ENCODE peak calls at places on chromosomes 2 and 18, in eight cellular contexts. F is transverse colon, S is GM23338, M is prostate gland, P is GM12892, Q is breast epithelium, E is upper lobe of left lung, L is K562. Y is an unnamed sample.

GRCh38 chr2:44543773-44544725 is 182.3 kb downstream of the CAMKMT start:
- DNase-seq in M (no peak), S (peak; percentile 87), F (no peak), L (no peak), P (no peak), Q (no peak), E (no peak), Y (peak; percentile 45)

GRCh38 chr18:7980661-7981060 is 413.5 kb downstream of the PTPRM start:
- DNase-seq in P (no peak), E (no peak), M (no peak), L (no peak), Q (no peak), S (no peak), F (no peak), Y (no peak)

GRCh38 chr2:211611621-211612020 is 927.0 kb downstream of the ERBB4 start:
- DNase-seq in M (no peak), Q (no peak), S (no peak), E (no peak), P (no peak), F (no peak), L (no peak), Y (no peak)

GRCh38 chr2:151657667-151658076 is 76.6 kb downstream of the NEB start:
- DNase-seq in P (no peak), Q (no peak), L (peak; percentile 16), E (no peak), F (no peak), S (no peak), M (no peak), Y (no peak)

GRCh38 chr2:241897231-241897916 is 27.8 kb downstream of the RTP5 start:
- DNase-seq in Q (peak; percentile 19), E (peak; percentile 49), S (no peak), P (peak; percentile 4), L (no peak), F (no peak), M (no peak), Y (no peak)

GRCh38 chr2:175166216-175166824 is 1.7 kb downstream of the ATF2 start:
- DNase-seq in E (no peak), F (no peak), S (no peak), Q (no peak), L (no peak), P (no peak), M (no peak), Y (no peak)

GRCh38 chr2:142944721-142945120 is 67.3 kb downstream of the KYNU start:
- DNase-seq in S (no peak), Q (no peak), P (no peak), L (no peak), F (no peak), M (no peak), E (no peak), Y (no peak)

GRCh38 chr2:140863713-140864112 is 1267.1 kb downstream of the LRP1B start:
- DNase-seq in Q (no peak), L (peak; percentile 32), M (no peak), F (no peak), E (no peak), P (no peak), S (peak; percentile 76), Y (peak; percentile 72)

GRCh38 chr2:156483741-156484173 is 47.6 kb downstream of the GPD2 start:
- DNase-seq in Q (no peak), P (no peak), M (peak; percentile 26), E (no peak), S (no peak), F (no peak), L (no peak), Y (no peak)

GRCh38 chr2:113799375-113799774 is 42.9 kb upstream of the SLC35F5 start:
- DNase-seq in S (no peak), F (no peak), Q (no peak), M (no peak), P (no peak), L (no peak), E (no peak), Y (no peak)

GRCh38 chr2:150677561-150677960 is 190.1 kb upstream of the RND3 start:
- DNase-seq in Q (no peak), M (no peak), P (no peak), F (no peak), L (no peak), E (no peak), S (peak; percentile 27), Y (no peak)

GRCh38 chr2:2014251-2014761 is 270.0 kb upstream of the PXDN start:
- DNase-seq in M (no peak), P (no peak), Q (no peak), S (no peak), L (no peak), E (no peak), F (no peak), Y (no peak)

GRCh38 chr2:70703900-70704549 is 64.0 kb downstream of the ADD2 start:
- DNase-seq in M (no peak), L (peak; percentile 68), P (no peak), F (no peak), Q (no peak), S (no peak), E (no peak), Y (no peak)

GRCh38 chr2:263774-264492 is at the start of gene SH3YL1:
- DNase-seq in P (peak; percentile 34), F (peak; percentile 88), M (peak; percentile 88), E (peak; percentile 95), Q (peak; percentile 79), S (peak; percentile 65), L (no peak), Y (no peak)

GRCh38 chr2:138742446-138743057 is 37.6 kb downstream of the NXPH2 start:
- DNase-seq in E (no peak), L (no peak), P (no peak), S (no peak), M (no peak), Q (no peak), F (no peak), Y (no peak)

GRCh38 chr18:48800479-48800876 is 150.3 kb downstream of the SMAD7 start:
- DNase-seq in F (peak; percentile 4), S (no peak), M (no peak), P (no peak), L (no peak), Q (peak; percentile 35), E (no peak), Y (no peak)

GRCh38 chr2:239230318-239231052 is 170.3 kb downstream of the HDAC4 start:
- DNase-seq in E (peak; percentile 83), Q (peak; percentile 72), M (no peak), S (no peak), P (no peak), L (no peak), F (no peak), Y (no peak)

GRCh38 chr2:197846789-197847188 is 42.4 kb downstream of the PLCL1 start:
- DNase-seq in Q (no peak), F (no peak), M (no peak), L (no peak), E (no peak), P (no peak), S (no peak), Y (no peak)

GRCh38 chr2:116809074-116809473 is 1005.4 kb upstream of the DDX18 start:
- DNase-seq in M (no peak), F (no peak), P (no peak), E (no peak), S (no peak), Q (no peak), L (no peak), Y (no peak)

DNA sequence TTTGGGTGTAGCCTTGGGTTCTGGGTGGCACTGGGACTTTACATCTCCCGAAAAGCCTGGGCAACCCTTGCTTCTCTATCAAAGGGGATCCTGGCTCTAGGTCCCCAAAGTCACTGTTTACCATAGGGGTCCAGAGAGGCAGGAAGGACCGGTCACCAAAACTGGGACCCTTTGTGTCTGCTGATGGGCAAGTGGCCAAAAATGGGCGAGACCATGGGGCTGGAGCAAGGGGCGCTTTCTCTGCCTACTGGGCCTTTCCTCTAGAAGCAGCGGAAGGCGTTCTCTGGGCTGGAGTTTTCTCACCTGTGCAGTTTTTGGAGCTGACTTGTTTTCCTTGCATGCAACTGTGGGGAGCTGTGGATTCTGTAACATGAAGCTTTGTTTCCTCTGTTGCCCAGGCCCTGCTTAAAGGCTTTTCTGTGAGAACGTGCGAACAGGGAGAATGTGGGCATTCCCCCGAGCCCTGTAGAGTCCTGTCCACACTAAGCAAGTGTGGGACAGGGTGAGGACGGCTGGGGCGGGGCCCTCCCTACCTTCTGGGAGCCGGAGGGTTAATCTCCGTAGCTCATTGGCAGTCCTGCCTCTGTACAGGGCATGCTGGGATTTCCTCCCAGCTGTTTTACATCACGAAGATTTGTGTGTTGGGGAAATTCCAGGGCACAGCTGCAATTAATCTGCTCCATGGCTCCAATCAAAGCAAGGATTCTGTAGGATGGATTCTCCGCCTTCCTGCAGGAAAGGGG is 50.2 kb downstream of the TGOLN2 start:
- DNase-seq in M (peak; percentile 26), Q (no peak), S (peak; percentile 47), E (no peak), L (no peak), P (no peak), F (no peak), Y (peak; percentile 65)
- TF ChIP-seq POLR2AphosphoS5 in M (peak; percentile 16), Q (no peak), S (no peak), E (peak; percentile 51), L (no peak), P (no peak), F (peak; percentile 79), Y (no peak)

GRCh38 chr2:86193901-86194567 is 1.2 kb downstream of the IMMT start:
- DNase-seq in L (peak; percentile 64), F (no peak), M (no peak), S (peak; percentile 28), E (no peak), Q (no peak), P (no peak), Y (no peak)
- TF ChIP-seq POLR2AphosphoS5 in L (no peak), F (no peak), M (no peak), S (no peak), E (no peak), Q (no peak), P (no peak), Y (no peak)

GRCh38 chr2:182422864-182423263 is 4.0 kb downstream of the PDE1A start:
- DNase-seq in L (no peak), P (no peak), E (no peak), M (no peak), Q (no peak), F (no peak), S (no peak), Y (no peak)
- TF ChIP-seq POLR2AphosphoS5 in L (no peak), P (no peak), E (no peak), M (no peak), Q (no peak), F (peak; percentile 28), S (no peak), Y (no peak)

DNA sequence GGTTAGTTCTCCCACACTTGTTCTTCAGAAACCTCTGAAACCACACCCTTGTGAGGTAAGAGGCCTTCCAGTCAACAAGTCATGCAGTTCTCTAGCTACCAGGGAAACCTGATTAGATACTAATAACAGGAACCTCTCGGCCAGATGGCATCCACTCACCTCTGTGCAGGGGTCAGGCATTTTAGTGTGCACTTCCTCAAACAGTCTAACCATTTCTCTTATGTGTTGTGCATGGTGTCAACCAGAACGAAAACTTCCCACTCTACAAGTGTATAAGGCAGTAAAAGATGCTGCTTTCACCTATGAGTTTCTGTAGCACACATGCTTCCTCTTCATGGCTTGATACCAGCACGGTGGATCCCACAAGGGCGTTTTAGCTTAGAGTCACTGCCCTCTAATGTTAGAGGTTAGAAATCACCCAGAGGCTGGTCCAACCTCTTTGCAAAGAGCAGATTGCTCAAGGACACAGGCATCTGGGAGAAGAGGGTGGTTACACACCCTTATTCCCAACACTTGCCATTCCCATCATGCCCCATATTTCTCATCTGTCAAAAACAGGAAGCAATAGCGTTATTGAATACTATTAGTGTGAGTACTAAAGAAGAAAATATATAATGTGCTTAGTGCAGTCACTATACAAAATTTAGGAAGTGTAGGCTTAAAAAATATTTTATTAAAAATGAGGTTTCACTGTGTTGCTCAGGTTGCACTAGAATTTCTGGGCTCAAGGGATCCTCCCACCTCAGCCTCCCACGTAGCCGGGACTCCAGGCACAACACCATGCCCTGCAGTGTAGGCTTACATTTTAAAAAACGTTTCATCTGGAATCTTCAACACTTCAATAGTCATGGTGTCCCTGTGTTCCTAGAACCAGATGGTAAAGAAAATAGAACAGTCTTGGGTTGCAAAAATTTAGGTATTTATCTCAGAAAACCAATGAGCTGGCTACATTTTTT is 34.5 kb upstream of the RAB31 start:
- DNase-seq in M (no peak), L (peak; percentile 73), S (peak; percentile 70), P (peak; percentile 72), F (peak; percentile 56), Q (no peak), E (no peak), Y (no peak)
- TF ChIP-seq POLR2AphosphoS5 in M (no peak), L (no peak), S (no peak), P (no peak), F (peak; percentile 21), Q (no peak), E (no peak), Y (no peak)